ENCODE peak calls at places on chromosome 14, in five cellular contexts. One of them, this sample, is unnamed.

GRCh38 chr14:92906823-92907222 is 16.1 kb upstream of the CHGA start:
- DNase-seq in GM04504: no peak
- DNase-seq in LoVo: no peak
- DNase-seq in EL: no peak
- DNase-seq in mammary epithelial cell: no peak
- DNase-seq in this sample: no peak

GRCh38 chr14:69107407-69108003 is 45.4 kb downstream of the DCAF5 start:
- DNase-seq in GM04504: no peak
- DNase-seq in LoVo: peak; percentile 72
- DNase-seq in EL: peak; percentile 71
- DNase-seq in mammary epithelial cell: peak; percentile 63
- DNase-seq in this sample: peak; percentile 66

GRCh38 chr14:58138065-58138718 is 13.8 kb downstream of the ARMH4 start:
- DNase-seq in GM04504: no peak
- DNase-seq in LoVo: no peak
- DNase-seq in EL: no peak
- DNase-seq in mammary epithelial cell: no peak
- DNase-seq in this sample: no peak

GRCh38 chr14:87745507-87746118 is 247.4 kb downstream of the GALC start:
- DNase-seq in GM04504: peak; percentile 17
- DNase-seq in LoVo: peak; percentile 39
- DNase-seq in EL: peak; percentile 8
- DNase-seq in mammary epithelial cell: peak; percentile 41
- DNase-seq in this sample: peak; percentile 31

GRCh38 chr14:36054353-36055051 is 122.0 kb downstream of the PTCSC3 start:
- DNase-seq in GM04504: no peak
- DNase-seq in LoVo: no peak
- DNase-seq in EL: no peak
- DNase-seq in mammary epithelial cell: no peak
- DNase-seq in this sample: no peak

GRCh38 chr14:22865424-22866215 is 5.9 kb upstream of the LRP10 start:
- DNase-seq in GM04504: no peak
- DNase-seq in LoVo: no peak
- DNase-seq in EL: no peak
- DNase-seq in mammary epithelial cell: no peak
- DNase-seq in this sample: peak; percentile 39

GRCh38 chr14:105854600-105855245 is 328.3 kb downstream of the TMEM121 start:
- DNase-seq in GM04504: no peak
- DNase-seq in LoVo: no peak
- DNase-seq in EL: no peak
- DNase-seq in mammary epithelial cell: no peak
- DNase-seq in this sample: no peak

GRCh38 chr14:33954016-33954598 is 3.2 kb upstream of the EGLN3 start:
- DNase-seq in GM04504: no peak
- DNase-seq in LoVo: no peak
- DNase-seq in EL: no peak
- DNase-seq in mammary epithelial cell: no peak
- DNase-seq in this sample: no peak

GRCh38 chr14:43898709-43899108 is 608.4 kb downstream of the FSCB start:
- DNase-seq in GM04504: no peak
- DNase-seq in LoVo: no peak
- DNase-seq in EL: no peak
- DNase-seq in mammary epithelial cell: no peak
- DNase-seq in this sample: no peak

GRCh38 chr14:68444449-68445168 is 348.3 kb downstream of the ZFP36L1 start:
- DNase-seq in GM04504: no peak
- DNase-seq in LoVo: peak; percentile 18
- DNase-seq in EL: peak; percentile 65
- DNase-seq in mammary epithelial cell: peak; percentile 46
- DNase-seq in this sample: no peak

GRCh38 chr14:20732950-20733650 is 12.6 kb upstream of the EDDM3A start:
- DNase-seq in GM04504: no peak
- DNase-seq in LoVo: no peak
- DNase-seq in EL: no peak
- DNase-seq in mammary epithelial cell: no peak
- DNase-seq in this sample: no peak

GRCh38 chr14:88556581-88556980 is 1.8 kb upstream of the PTPN21 start:
- DNase-seq in GM04504: no peak
- DNase-seq in LoVo: no peak
- DNase-seq in EL: no peak
- DNase-seq in mammary epithelial cell: no peak
- DNase-seq in this sample: no peak

GRCh38 chr14:104350463-104351185 is 212.2 kb downstream of the KIF26A start:
- DNase-seq in GM04504: no peak
- DNase-seq in LoVo: no peak
- DNase-seq in EL: no peak
- DNase-seq in mammary epithelial cell: no peak
- DNase-seq in this sample: no peak

GRCh38 chr14:56027916-56028637 is 90.1 kb upstream of the PELI2 start:
- DNase-seq in GM04504: no peak
- DNase-seq in LoVo: no peak
- DNase-seq in EL: no peak
- DNase-seq in mammary epithelial cell: no peak
- DNase-seq in this sample: no peak

GRCh38 chr14:67003009-67003753 is 186.1 kb upstream of the GARIN2 start:
- DNase-seq in GM04504: no peak
- DNase-seq in LoVo: no peak
- DNase-seq in EL: peak; percentile 23
- DNase-seq in mammary epithelial cell: peak; percentile 1
- DNase-seq in this sample: no peak

GRCh38 chr14:38207830-38208815 is at the start of gene SSTR1:
- DNase-seq in GM04504: no peak
- DNase-seq in LoVo: peak; percentile 59
- DNase-seq in EL: peak; percentile 61
- DNase-seq in mammary epithelial cell: no peak
- DNase-seq in this sample: no peak

GRCh38 chr14:77559381-77559780 is 57.1 kb downstream of the SPTLC2 start:
- DNase-seq in GM04504: no peak
- DNase-seq in LoVo: no peak
- DNase-seq in EL: no peak
- DNase-seq in mammary epithelial cell: no peak
- DNase-seq in this sample: no peak

GRCh38 chr14:105689722-105690121 is 163.3 kb downstream of the TMEM121 start:
- DNase-seq in GM04504: no peak
- DNase-seq in LoVo: no peak
- DNase-seq in EL: no peak
- DNase-seq in mammary epithelial cell: no peak
- DNase-seq in this sample: no peak

GRCh38 chr14:22837750-22838538 is 1.6 kb downstream of the MMP14 start:
- DNase-seq in GM04504: no peak
- DNase-seq in LoVo: no peak
- DNase-seq in EL: peak; percentile 61
- DNase-seq in mammary epithelial cell: peak; percentile 58
- DNase-seq in this sample: no peak

GRCh38 chr14:56374421-56374820 is 205.2 kb upstream of the TMEM260 start:
- DNase-seq in GM04504: no peak
- DNase-seq in LoVo: no peak
- DNase-seq in EL: no peak
- DNase-seq in mammary epithelial cell: no peak
- DNase-seq in this sample: no peak

GRCh38 chr14:20632831-20633771 is 8.4 kb downstream of the OR6S1 start:
- DNase-seq in GM04504: peak; percentile 54
- DNase-seq in LoVo: peak; percentile 90
- DNase-seq in EL: peak; percentile 84
- DNase-seq in mammary epithelial cell: peak; percentile 85
- DNase-seq in this sample: peak; percentile 65

GRCh38 chr14:93232159-93232558 is 25.1 kb downstream of the UBR7 start:
- DNase-seq in GM04504: no peak
- DNase-seq in LoVo: no peak
- DNase-seq in EL: no peak
- DNase-seq in mammary epithelial cell: no peak
- DNase-seq in this sample: no peak

GRCh38 chr14:23604675-23605170 is 26.1 kb upstream of the JPH4 start:
- DNase-seq in GM04504: no peak
- DNase-seq in LoVo: no peak
- DNase-seq in EL: no peak
- DNase-seq in mammary epithelial cell: no peak
- DNase-seq in this sample: no peak

GRCh38 chr14:57657487-57657886 is 163.8 kb upstream of the CCDC198 start:
- DNase-seq in GM04504: no peak
- DNase-seq in LoVo: no peak
- DNase-seq in EL: no peak
- DNase-seq in mammary epithelial cell: peak; percentile 33
- DNase-seq in this sample: no peak

GRCh38 chr14:36057452-36058142 is 118.9 kb downstream of the PTCSC3 start:
- DNase-seq in GM04504: no peak
- DNase-seq in LoVo: peak; percentile 58
- DNase-seq in EL: no peak
- DNase-seq in mammary epithelial cell: peak; percentile 49
- DNase-seq in this sample: peak; percentile 17

GRCh38 chr14:81801921-81802320 is 268.3 kb upstream of the SEL1L start:
- DNase-seq in GM04504: no peak
- DNase-seq in LoVo: no peak
- DNase-seq in EL: no peak
- DNase-seq in mammary epithelial cell: no peak
- DNase-seq in this sample: no peak